ENCODE peak calls at places on chromosomes 11 and 22, in four cellular contexts. T, E, J and L are unnamed samples. For H3K4me1, the result is how much of the 10 kb centered on the place peaks cover.

GRCh38 chr22:26320469-26320868 is 108.6 kb upstream of the ASPHD2 start:
- DNase-seq in T (no peak), J (no peak), E (no peak), L (no peak)

GRCh38 chr22:27311666-27312566 is 489.6 kb downstream of the MN1 start:
- DNase-seq in J (no peak), E (no peak), T (no peak), L (no peak)

GRCh38 chr22:45318558-45319318 is 9.0 kb downstream of the FAM118A start:
- DNase-seq in E (no peak), T (no peak), J (peak), L (no peak)

GRCh38 chr11:75815345-75815983 is 454 bp downstream of the UVRAG start:
- DNase-seq in J (no peak), E (peak), T (peak), L (peak)

GRCh38 chr11:3802016-3802790 is 4.8 kb upstream of the NUP98 start:
- DNase-seq in T (no peak), E (no peak), J (no peak), L (no peak)

GRCh38 chr22:44172370-44173108 is 8.2 kb upstream of the PARVG start:
- DNase-seq in T (peak), J (no peak), E (peak), L (peak)

GRCh38 chr11:118610220-118610772 is 2.9 kb downstream of the PHLDB1 start:
- DNase-seq in J (no peak), T (no peak), E (no peak), L (no peak)

GRCh38 chr11:61129608-61130523 is 27.6 kb downstream of the CD5 start:
- DNase-seq in E (peak), T (peak), J (peak), L (peak)

GRCh38 chr11:103995896-103996295 is 40.5 kb upstream of the DDI1 start:
- DNase-seq in J (no peak), T (no peak), E (no peak), L (no peak)

GRCh38 chr22:49523374-49524008 is 304.2 kb downstream of the BRD1 start:
- DNase-seq in T (no peak), J (no peak), E (no peak), L (peak)

GRCh38 chr11:2113776-2114175 is 25.4 kb downstream of the IGF2 start:
- DNase-seq in J (no peak), T (no peak), E (no peak), L (no peak)

GRCh38 chr11:95154514-95154913 is 64.9 kb downstream of the ENDOD1 start:
- DNase-seq in T (no peak), E (no peak), J (peak), L (no peak)

GRCh38 chr22:36775589-36775965 is 342 bp downstream of the IFT27 start:
- DNase-seq in E (peak), J (peak), T (peak), L (no peak)

GRCh38 chr22:41311487-41311886 is 10.2 kb downstream of the ZC3H7B start:
- DNase-seq in E (no peak), J (no peak), T (no peak), L (no peak)

GRCh38 chr11:125376117-125376516 is 119.9 kb downstream of the FEZ1 start:
- DNase-seq in J (peak), T (no peak), E (no peak), L (peak)

GRCh38 chr22:46078241-46079092 is 71.9 kb upstream of the PPARA start:
- DNase-seq in T (peak), J (peak), E (peak), L (peak)

GRCh38 chr11:108871152-108871551 is 206.3 kb downstream of the DDX10 start:
- DNase-seq in E (no peak), T (no peak), J (peak), L (no peak)

GRCh38 chr22:36461665-36462474 is 19.6 kb downstream of the TXN2 start:
- DNase-seq in T (peak), J (peak), E (peak), L (peak)

GRCh38 chr11:104968365-104968855 is at the start of gene CASP4:
- DNase-seq in T (no peak), J (peak), E (peak), L (no peak)

GRCh38 chr22:45006873-45007246 is 2.9 kb downstream of the PHF21B start:
- DNase-seq in T (no peak), E (no peak), J (no peak), L (no peak)

GRCh38 chr11:2533642-2534115 is 88.9 kb downstream of the KCNQ1 start:
- DNase-seq in E (peak), J (peak), T (peak), L (peak)

GRCh38 chr11:5684627-5685362 is at the start of gene TRIM5:
- DNase-seq in T (peak), E (peak), J (peak), L (peak)

GRCh38 chr11:45660717-45661416 is 4.6 kb downstream of the CHST1 start:
- DNase-seq in T (no peak), E (no peak), J (no peak), L (no peak)

GRCh38 chr11:115084191-115084590 is 405.9 kb downstream of the NXPE2 start:
- DNase-seq in T (no peak), E (no peak), J (no peak), L (no peak)

GRCh38 chr11:107696140-107696539 is 15.7 kb downstream of the SLN start:
- DNase-seq in J (peak), E (no peak), T (no peak), L (no peak)

GRCh38 chr11:19418221-19418620 is 177.5 kb upstream of the E2F8 start:
- DNase-seq in J (no peak), E (no peak), T (no peak), L (no peak)

GRCh38 chr22:20945578-20945934 is 21.5 kb upstream of the AIFM3 start:
- DNase-seq in T (peak), E (no peak), J (no peak), L (no peak)

GRCh38 chr11:76664578-76665061 is 5.9 kb downstream of the LRRC32 start:
- DNase-seq in E (no peak), T (peak), J (no peak), L (peak)

GRCh38 chr11:76491644-76492043 is 46.8 kb downstream of the EMSY start:
- DNase-seq in E (no peak), J (no peak), T (no peak), L (no peak)

DNA sequence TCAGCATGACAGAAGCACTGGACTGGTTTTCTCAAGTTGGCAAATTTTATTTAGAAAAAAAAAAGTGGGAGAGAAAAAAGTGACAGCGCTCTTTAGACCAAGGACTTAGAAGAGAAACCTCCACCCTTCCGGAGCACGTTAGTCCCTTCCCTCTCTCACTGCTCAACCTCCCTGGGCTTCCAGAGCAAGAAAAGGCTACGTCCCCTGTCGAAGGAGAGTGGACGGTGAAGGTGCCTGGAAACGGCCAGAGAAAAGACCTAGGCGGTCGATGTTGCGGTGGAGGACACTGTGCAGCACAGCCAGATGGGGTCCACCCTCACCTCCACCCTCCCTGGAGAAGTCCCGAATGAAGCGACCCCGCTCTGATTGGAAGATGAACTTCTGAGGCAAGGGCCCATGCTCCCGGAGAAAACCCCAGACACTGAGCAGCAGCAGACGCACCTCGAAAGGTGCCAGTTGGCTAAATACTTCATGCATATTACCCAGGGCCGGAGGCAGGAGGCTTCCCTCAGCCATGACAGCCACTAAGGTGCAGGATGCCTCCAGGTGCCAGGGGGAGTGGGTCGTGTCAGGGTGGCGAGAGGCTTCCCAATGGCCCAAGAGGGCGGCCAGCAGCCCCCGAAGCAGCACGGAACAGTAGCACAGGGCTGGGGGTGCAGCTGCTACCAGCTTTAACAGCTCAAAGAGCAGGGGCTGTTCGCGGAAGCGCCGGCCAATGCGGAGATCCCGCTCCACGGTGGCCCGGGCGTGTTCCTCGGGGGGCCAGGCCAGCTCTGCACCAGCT is 604 bp upstream of the GANAB start:
- DNase-seq in T (peak), E (no peak), J (no peak), L (peak)
- H3K4me1 ChIP-seq in T (under half), E (under half), J (under half), L (under half)

GRCh38 chr11:34732831-34733230 is 111.9 kb downstream of the EHF start:
- DNase-seq in T (no peak), J (no peak), E (no peak), L (no peak)
- TF ChIP-seq CTCF in T (no peak), J (no peak), E (no peak), L (no peak)

DNA sequence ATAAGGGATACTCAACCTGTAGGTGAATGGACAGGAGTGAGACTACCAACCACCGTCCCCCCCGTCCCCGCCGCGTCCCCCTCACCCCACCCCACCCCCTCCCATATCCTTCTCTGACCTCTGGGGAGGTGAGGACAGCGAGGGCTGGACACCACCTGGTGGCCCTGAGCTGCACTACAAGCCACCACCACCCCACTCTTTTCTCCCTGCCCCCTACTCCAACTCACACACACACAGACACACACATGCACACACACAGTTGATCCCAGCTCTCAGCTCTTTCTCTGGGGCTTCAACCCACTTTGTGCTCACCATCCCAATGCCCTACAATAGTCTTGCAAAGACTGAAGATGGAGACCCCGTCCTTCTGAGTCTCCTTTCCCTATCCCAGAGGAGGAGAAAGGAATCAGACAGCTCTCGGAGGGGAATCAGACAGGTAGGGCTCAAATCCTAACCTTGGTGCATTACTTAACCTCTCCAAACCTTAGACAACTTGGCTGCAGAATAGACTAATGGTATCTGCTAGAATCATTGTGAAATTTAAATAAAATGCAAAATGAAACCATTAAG is 100.8 kb downstream of the PDE2A start:
- DNase-seq in J (no peak), T (no peak), E (no peak), L (peak)
- H3K4me3 ChIP-seq in J (no peak), T (no peak), E (no peak), L (no peak)

GRCh38 chr11:111729441-111729840 is 36.7 kb downstream of the PPP2R1B start:
- DNase-seq in J (no peak), E (no peak), T (no peak), L (no peak)

GRCh38 chr11:111733009-111733408 is 33.2 kb downstream of the PPP2R1B start:
- DNase-seq in T (peak), E (no peak), J (peak), L (peak)

GRCh38 chr11:111731839-111732238 is 34.4 kb downstream of the PPP2R1B start:
- DNase-seq in T (no peak), E (no peak), J (no peak), L (peak)

GRCh38 chr11:111730031-111730430 is 36.2 kb downstream of the PPP2R1B start:
- DNase-seq in T (no peak), J (no peak), E (no peak), L (no peak)

DNA sequence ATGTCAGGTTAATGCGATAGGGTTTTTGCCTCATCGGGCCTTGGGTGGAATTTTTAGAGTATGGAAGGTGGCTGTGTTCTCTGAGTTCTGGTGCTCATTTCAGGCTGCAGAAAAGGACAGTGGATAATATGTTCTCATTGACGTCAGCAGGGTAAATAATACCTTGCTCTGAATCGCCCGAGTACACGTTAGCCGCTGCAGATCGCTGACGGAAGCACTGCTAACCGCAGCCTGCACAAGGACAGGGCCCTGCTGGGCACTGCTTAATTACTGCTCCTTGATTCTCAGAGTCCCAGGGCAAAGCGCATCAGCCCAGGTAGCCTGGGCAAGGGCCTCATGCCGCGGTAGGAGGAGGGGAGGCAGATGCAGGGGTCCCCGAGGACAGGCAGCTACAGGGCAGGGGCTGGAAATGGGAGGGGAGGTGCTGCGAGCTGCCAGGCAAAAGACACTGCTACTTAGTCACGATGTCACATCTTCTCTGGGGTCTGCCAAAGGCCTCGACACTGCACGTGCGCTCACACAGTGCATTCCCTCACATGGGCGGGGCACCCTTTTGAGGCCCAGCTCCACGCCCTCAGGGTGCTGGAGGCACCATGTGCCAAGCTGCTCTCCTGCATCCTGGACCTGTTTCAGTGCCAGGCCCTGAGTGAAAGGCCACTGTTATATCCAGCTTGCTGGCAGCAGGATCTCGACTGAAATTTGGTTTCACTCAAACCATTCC is 35.2 kb downstream of the PPP2R1B start:
- DNase-seq in E (no peak), J (peak), T (peak), L (peak)
- H3K4me1 ChIP-seq in E (under half), J (under half), T (half or more), L (half or more)

GRCh38 chr11:77879218-77879617 is 58.3 kb downstream of the AAMDC start:
- DNase-seq in E (no peak), J (no peak), T (no peak), L (no peak)
- TF ChIP-seq CTCF in E (no peak), J (no peak), T (no peak), L (no peak)

DNA sequence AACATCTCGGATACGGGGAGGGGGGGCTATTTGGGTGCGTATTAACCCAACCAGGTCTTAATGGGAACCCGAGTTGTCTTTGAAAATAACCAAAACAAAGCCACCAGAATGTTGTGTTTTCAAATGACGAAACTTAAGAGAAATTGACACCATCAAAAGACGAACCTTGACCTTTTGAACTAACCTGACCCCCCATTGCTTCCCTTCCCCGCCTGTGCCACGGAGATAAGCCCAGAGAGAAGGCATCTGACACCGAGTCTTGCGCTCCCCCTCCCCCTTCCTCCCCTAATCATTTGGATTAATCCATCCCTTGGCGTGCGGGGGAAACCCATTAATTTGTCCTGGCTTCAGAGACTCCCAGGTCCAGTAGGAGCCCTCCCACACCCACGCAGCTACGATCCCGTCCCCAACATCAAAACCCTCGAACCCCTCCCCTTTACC is 4.5 kb upstream of the GCAT start:
- DNase-seq in T (no peak), J (no peak), E (no peak), L (no peak)
- H3K4me3 ChIP-seq in T (peak), J (no peak), E (no peak), L (peak)

GRCh38 chr11:111697910-111698309 is 68.3 kb downstream of the PPP2R1B start:
- DNase-seq in E (no peak), J (no peak), T (no peak), L (no peak)
- H3K4me1 ChIP-seq in E (under half), J (under half), T (under half), L (under half)

GRCh38 chr22:39364646-39365405 is 15.0 kb downstream of the SYNGR1 start:
- DNase-seq in T (no peak), E (no peak), J (no peak), L (no peak)
- TF ChIP-seq CTCF in T (no peak), E (no peak), J (no peak), L (no peak)

GRCh38 chr11:113547739-113548138 is 72.5 kb upstream of the DRD2 start:
- DNase-seq in J (no peak), T (no peak), E (no peak), L (no peak)

GRCh38 chr11:113550179-113550578 is 75.0 kb upstream of the DRD2 start:
- DNase-seq in T (no peak), J (no peak), E (no peak), L (no peak)

GRCh38 chr11:113549061-113549460 is 73.9 kb upstream of the DRD2 start:
- DNase-seq in J (peak), E (no peak), T (no peak), L (no peak)

GRCh38 chr11:113549611-113550061 is 74.4 kb upstream of the DRD2 start:
- DNase-seq in T (no peak), E (no peak), J (peak), L (no peak)

DNA sequence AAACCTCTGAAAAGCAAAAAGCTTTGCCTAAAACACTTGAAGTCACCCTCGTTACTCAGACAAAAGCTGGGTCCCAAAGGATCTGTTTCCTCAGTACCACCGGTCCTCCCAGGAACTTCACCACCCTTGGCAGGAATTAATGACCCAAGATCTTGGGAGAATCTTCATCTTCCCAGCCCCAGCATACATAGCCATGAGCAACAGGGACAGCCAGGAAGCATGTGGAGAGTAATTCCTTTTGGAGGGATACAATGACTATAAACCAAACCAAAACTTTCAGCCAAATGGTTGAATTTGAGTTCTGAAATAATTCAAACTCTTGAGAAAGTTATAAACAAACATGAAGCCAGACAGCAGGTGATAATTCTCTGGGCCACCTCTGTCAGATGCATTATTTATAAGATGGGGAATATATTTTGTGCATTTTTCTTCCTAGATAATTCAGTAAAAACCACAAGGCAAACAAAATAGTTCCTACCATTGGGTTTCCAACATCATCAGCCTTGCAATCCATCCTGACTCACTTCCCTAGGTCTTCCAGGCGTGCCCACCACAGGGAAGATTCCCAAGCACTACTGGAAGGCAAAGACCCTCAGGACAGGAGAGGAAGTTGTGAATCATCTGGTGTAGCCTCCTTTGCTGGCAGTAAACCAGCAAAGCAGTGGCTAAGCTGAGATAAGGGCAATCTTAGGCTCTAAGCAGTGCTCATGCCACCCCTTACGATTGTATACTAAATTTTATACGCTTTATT is 71.7 kb upstream of the DRD2 start:
- DNase-seq in J (peak), E (no peak), T (no peak), L (no peak)
- H3K4me3 ChIP-seq in J (no peak), E (no peak), T (no peak), L (no peak)